ENCODE peak calls at places on chromosomes 6 and 20, in six cellular contexts. One of them, this sample, is unnamed.

GRCh38 chr20:17928633-17929311 is 39.8 kb downstream of the SNX5 start:
- DNase-seq in HepG2: no peak
- DNase-seq in K562: no peak
- DNase-seq in H1: no peak
- DNase-seq in GM12878: no peak
- DNase-seq in SK-N-SH: no peak
- DNase-seq in this sample: no peak

GRCh38 chr6:50120300-50120699 is 70.6 kb upstream of the DEFB112 start:
- DNase-seq in HepG2: no peak
- DNase-seq in K562: no peak
- DNase-seq in H1: no peak
- DNase-seq in GM12878: no peak
- DNase-seq in SK-N-SH: no peak
- DNase-seq in this sample: no peak

GRCh38 chr20:46034039-46034438 is 5.0 kb downstream of the SLC12A5 start:
- DNase-seq in HepG2: no peak
- DNase-seq in K562: no peak
- DNase-seq in H1: no peak
- DNase-seq in GM12878: no peak
- DNase-seq in SK-N-SH: no peak
- DNase-seq in this sample: no peak

GRCh38 chr20:31476313-31476623 is 1.2 kb downstream of the REM1 start:
- DNase-seq in HepG2: no peak
- DNase-seq in K562: no peak
- DNase-seq in H1: no peak
- DNase-seq in GM12878: no peak
- DNase-seq in SK-N-SH: no peak
- DNase-seq in this sample: no peak

GRCh38 chr20:11320033-11320432 is 597.7 kb upstream of the BTBD3 start:
- DNase-seq in HepG2: no peak
- DNase-seq in K562: no peak
- DNase-seq in H1: no peak
- DNase-seq in GM12878: no peak
- DNase-seq in SK-N-SH: no peak
- DNase-seq in this sample: no peak

GRCh38 chr6:106692112-106692822 is 62.9 kb downstream of the QRSL1 start:
- DNase-seq in HepG2: no peak
- DNase-seq in K562: no peak
- DNase-seq in H1: no peak
- DNase-seq in GM12878: no peak
- DNase-seq in SK-N-SH: no peak
- DNase-seq in this sample: no peak

GRCh38 chr6:137051790-137052472 is 7.2 kb upstream of the IL20RA start:
- DNase-seq in HepG2: peak
- DNase-seq in K562: no peak
- DNase-seq in H1: no peak
- DNase-seq in GM12878: no peak
- DNase-seq in SK-N-SH: no peak
- DNase-seq in this sample: no peak

GRCh38 chr6:78465042-78465634 is 402.2 kb upstream of the IRAK1BP1 start:
- DNase-seq in HepG2: no peak
- DNase-seq in K562: no peak
- DNase-seq in H1: no peak
- DNase-seq in GM12878: no peak
- DNase-seq in SK-N-SH: no peak
- DNase-seq in this sample: no peak

GRCh38 chr6:107330190-107330589 is 129.2 kb downstream of the PDSS2 start:
- DNase-seq in HepG2: no peak
- DNase-seq in K562: no peak
- DNase-seq in H1: no peak
- DNase-seq in GM12878: peak
- DNase-seq in SK-N-SH: no peak
- DNase-seq in this sample: no peak

GRCh38 chr6:157713451-157714152 is 109.4 kb upstream of the SNX9 start:
- DNase-seq in HepG2: no peak
- DNase-seq in K562: no peak
- DNase-seq in H1: no peak
- DNase-seq in GM12878: no peak
- DNase-seq in SK-N-SH: no peak
- DNase-seq in this sample: no peak

GRCh38 chr6:157716553-157716952 is 106.5 kb upstream of the SNX9 start:
- DNase-seq in HepG2: no peak
- DNase-seq in K562: no peak
- DNase-seq in H1: no peak
- DNase-seq in GM12878: no peak
- DNase-seq in SK-N-SH: no peak
- DNase-seq in this sample: no peak

GRCh38 chr6:157715766-157716171 is 107.3 kb upstream of the SNX9 start:
- DNase-seq in HepG2: no peak
- DNase-seq in K562: no peak
- DNase-seq in H1: no peak
- DNase-seq in GM12878: no peak
- DNase-seq in SK-N-SH: no peak
- DNase-seq in this sample: no peak

GRCh38 chr6:157712585-157713295 is 110.3 kb upstream of the SNX9 start:
- DNase-seq in HepG2: no peak
- DNase-seq in K562: no peak
- DNase-seq in H1: no peak
- DNase-seq in GM12878: no peak
- DNase-seq in SK-N-SH: no peak
- DNase-seq in this sample: no peak

GRCh38 chr6:157714153-157714490 is 108.9 kb upstream of the SNX9 start:
- DNase-seq in HepG2: no peak
- DNase-seq in K562: no peak
- DNase-seq in H1: no peak
- DNase-seq in GM12878: no peak
- DNase-seq in SK-N-SH: no peak
- DNase-seq in this sample: no peak
- TF ChIP-seq CTCF in HepG2: peak
- TF ChIP-seq CTCF in K562: no peak
- TF ChIP-seq CTCF in H1: no peak
- TF ChIP-seq CTCF in GM12878: no peak
- TF ChIP-seq CTCF in SK-N-SH: no peak
- TF ChIP-seq CTCF in this sample: no peak

DNA sequence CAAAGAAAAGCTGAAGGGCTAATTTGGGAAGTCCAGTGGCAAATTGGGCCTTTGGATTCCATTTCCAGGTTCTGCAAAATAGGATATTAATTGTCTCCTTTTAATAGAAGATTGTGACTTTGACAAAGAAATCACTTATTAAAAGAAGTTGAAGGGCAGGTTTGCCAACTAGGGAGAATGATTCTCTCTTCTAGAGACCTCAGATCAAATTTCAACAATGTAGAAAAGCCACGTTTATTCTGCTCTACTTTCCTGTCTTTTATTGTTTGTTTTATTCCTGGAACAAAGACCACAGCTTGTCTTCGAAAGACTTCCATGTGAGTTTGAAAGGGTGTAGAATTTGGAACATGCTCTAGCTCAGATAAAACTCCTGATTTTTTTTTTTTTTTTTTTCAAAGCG is 65.5 kb upstream of the PRL start:
- DNase-seq in HepG2: no peak
- DNase-seq in K562: no peak
- DNase-seq in H1: no peak
- DNase-seq in GM12878: no peak
- DNase-seq in SK-N-SH: no peak
- DNase-seq in this sample: no peak
- TF ChIP-seq GABPA in HepG2: no peak
- TF ChIP-seq GABPA in K562: no peak
- TF ChIP-seq GABPA in H1: no peak
- TF ChIP-seq GABPA in GM12878: no peak
- TF ChIP-seq GABPA in SK-N-SH: no peak
- TF ChIP-seq GABPA in this sample: no peak

GRCh38 chr6:2917801-2918495 is 14.8 kb upstream of the SERPINB9 start:
- DNase-seq in HepG2: no peak
- DNase-seq in K562: no peak
- DNase-seq in H1: peak
- DNase-seq in GM12878: no peak
- DNase-seq in SK-N-SH: no peak
- DNase-seq in this sample: no peak

GRCh38 chr6:2916354-2916925 is 13.3 kb upstream of the SERPINB9 start:
- DNase-seq in HepG2: no peak
- DNase-seq in K562: no peak
- DNase-seq in H1: no peak
- DNase-seq in GM12878: no peak
- DNase-seq in SK-N-SH: no peak
- DNase-seq in this sample: no peak

GRCh38 chr6:2918936-2919335 is 15.8 kb upstream of the SERPINB9 start:
- DNase-seq in HepG2: no peak
- DNase-seq in K562: no peak
- DNase-seq in H1: peak
- DNase-seq in GM12878: no peak
- DNase-seq in SK-N-SH: no peak
- DNase-seq in this sample: no peak

GRCh38 chr6:2915150-2915549 is 12.0 kb upstream of the SERPINB9 start:
- DNase-seq in HepG2: no peak
- DNase-seq in K562: no peak
- DNase-seq in H1: no peak
- DNase-seq in GM12878: no peak
- DNase-seq in SK-N-SH: no peak
- DNase-seq in this sample: no peak

GRCh38 chr6:2917065-2917464 is 14.0 kb upstream of the SERPINB9 start:
- DNase-seq in HepG2: no peak
- DNase-seq in K562: peak
- DNase-seq in H1: peak
- DNase-seq in GM12878: no peak
- DNase-seq in SK-N-SH: no peak
- DNase-seq in this sample: no peak
- TF ChIP-seq CTCF in HepG2: no peak
- TF ChIP-seq CTCF in K562: peak
- TF ChIP-seq CTCF in H1: peak
- TF ChIP-seq CTCF in GM12878: no peak
- TF ChIP-seq CTCF in SK-N-SH: no peak
- TF ChIP-seq CTCF in this sample: no peak

GRCh38 chr6:105135056-105135455 is 44.8 kb downstream of the POPDC3 start:
- DNase-seq in HepG2: peak
- DNase-seq in K562: peak
- DNase-seq in H1: no peak
- DNase-seq in GM12878: no peak
- DNase-seq in SK-N-SH: peak
- DNase-seq in this sample: no peak
- TF ChIP-seq GABPA in HepG2: no peak
- TF ChIP-seq GABPA in K562: no peak
- TF ChIP-seq GABPA in H1: no peak
- TF ChIP-seq GABPA in GM12878: no peak
- TF ChIP-seq GABPA in SK-N-SH: no peak
- TF ChIP-seq GABPA in this sample: no peak